ENCODE peak calls at places on chromosomes 3 and 15, in four cellular contexts. One of them, this sample, is unnamed.
A peak's percentile ranks its signal among the peaks of the same experiment; 100 is the strongest.

GRCh38 chr15:57196865-57197264 is 179.4 kb upstream of the CGNL1 start:
- DNase-seq in neural crest cell: no peak
- DNase-seq in colonic mucosa: no peak
- DNase-seq in thoracic aorta: no peak
- DNase-seq in this sample: no peak

GRCh38 chr3:63193647-63194046 is 84.5 kb upstream of the SYNPR start:
- DNase-seq in neural crest cell: no peak
- DNase-seq in thoracic aorta: no peak
- DNase-seq in colonic mucosa: no peak
- DNase-seq in this sample: no peak

GRCh38 chr3:56725175-56725574 is 42.1 kb upstream of the TASOR start:
- DNase-seq in neural crest cell: no peak
- DNase-seq in colonic mucosa: no peak
- DNase-seq in thoracic aorta: no peak
- DNase-seq in this sample: no peak

GRCh38 chr3:9736831-9737230 is 5.3 kb downstream of the BRPF1 start:
- DNase-seq in neural crest cell: no peak
- DNase-seq in thoracic aorta: no peak
- DNase-seq in colonic mucosa: no peak
- DNase-seq in this sample: no peak

GRCh38 chr3:31361391-31362273 is 171.1 kb upstream of the STT3B start:
- DNase-seq in colonic mucosa: no peak
- DNase-seq in neural crest cell: no peak
- DNase-seq in thoracic aorta: no peak
- DNase-seq in this sample: no peak

GRCh38 chr3:144921710-144922109 is 950.1 kb downstream of the DIPK2A start:
- DNase-seq in colonic mucosa: no peak
- DNase-seq in neural crest cell: no peak
- DNase-seq in thoracic aorta: no peak
- DNase-seq in this sample: no peak

GRCh38 chr15:82875411-82876003 is 66.1 kb downstream of the WHAMM start:
- DNase-seq in colonic mucosa: no peak
- DNase-seq in neural crest cell: no peak
- DNase-seq in thoracic aorta: no peak
- DNase-seq in this sample: no peak

GRCh38 chr3:172844428-172844827 is 93.9 kb downstream of the ECT2 start:
- DNase-seq in colonic mucosa: no peak
- DNase-seq in thoracic aorta: no peak
- DNase-seq in neural crest cell: no peak
- DNase-seq in this sample: no peak

GRCh38 chr3:195075941-195076875 is 194.8 kb downstream of the XXYLT1 start:
- DNase-seq in neural crest cell: no peak
- DNase-seq in thoracic aorta: no peak
- DNase-seq in colonic mucosa: no peak
- DNase-seq in this sample: no peak

GRCh38 chr3:87309601-87310000 is 33.2 kb upstream of the POU1F1 start:
- DNase-seq in neural crest cell: no peak
- DNase-seq in thoracic aorta: no peak
- DNase-seq in colonic mucosa: no peak
- DNase-seq in this sample: no peak

GRCh38 chr3:100902572-100902971 is 90.6 kb downstream of the ABI3BP start:
- DNase-seq in thoracic aorta: no peak
- DNase-seq in colonic mucosa: no peak
- DNase-seq in neural crest cell: no peak
- DNase-seq in this sample: no peak

GRCh38 chr3:112740800-112741199 is 99.9 kb upstream of the CCDC80 start:
- DNase-seq in colonic mucosa: no peak
- DNase-seq in thoracic aorta: no peak
- DNase-seq in neural crest cell: no peak
- DNase-seq in this sample: no peak

GRCh38 chr3:35483131-35483530 is 156.2 kb upstream of the ARPP21 start:
- DNase-seq in thoracic aorta: no peak
- DNase-seq in colonic mucosa: no peak
- DNase-seq in neural crest cell: no peak
- DNase-seq in this sample: no peak

GRCh38 chr3:169391672-169392071 is 271.8 kb downstream of the MECOM start:
- DNase-seq in colonic mucosa: no peak
- DNase-seq in thoracic aorta: no peak
- DNase-seq in neural crest cell: no peak
- DNase-seq in this sample: no peak

DNA sequence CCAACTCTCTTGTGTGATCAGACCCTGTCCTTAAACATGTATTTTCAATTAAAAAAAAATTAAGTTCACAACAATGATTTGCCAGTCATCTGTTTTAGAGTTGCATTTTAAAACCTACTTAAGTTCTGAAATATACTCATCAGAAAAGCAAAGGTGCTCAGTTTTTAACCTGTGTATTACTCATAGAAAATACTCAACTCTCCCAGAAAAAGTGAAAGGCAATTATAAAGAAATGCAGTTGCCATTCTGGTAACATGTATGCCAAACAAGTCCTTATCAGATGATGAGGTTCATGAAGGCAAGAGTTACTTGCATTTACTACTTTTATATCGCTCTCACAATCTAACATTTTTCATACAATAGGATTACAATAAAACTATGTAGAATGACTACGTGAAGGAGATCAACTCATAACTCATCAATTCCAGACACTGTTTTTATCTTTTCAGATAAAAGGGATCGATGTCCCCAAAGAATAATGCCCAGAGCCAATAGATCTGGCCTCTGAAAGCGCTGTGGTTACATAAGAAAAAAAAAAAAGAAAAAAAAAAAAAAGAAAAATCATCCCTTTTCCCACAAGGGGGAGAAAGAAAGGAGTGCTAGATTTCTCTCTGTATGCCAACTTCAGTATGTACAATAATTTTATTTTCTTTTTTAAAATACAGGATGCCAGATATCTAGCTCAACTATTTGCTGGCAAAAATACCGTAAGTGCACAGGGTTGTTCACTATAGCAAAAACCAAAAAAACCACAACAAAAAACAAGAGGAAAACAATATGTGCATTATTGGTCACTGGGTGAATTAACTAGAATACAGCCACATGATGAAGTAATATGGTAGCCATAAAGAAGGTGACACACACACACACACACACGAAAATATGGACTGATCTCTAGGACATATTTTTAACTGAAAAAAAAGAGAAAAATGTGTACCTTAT is 137.4 kb downstream of the NR1I2 start:
- DNase-seq in neural crest cell: no peak
- DNase-seq in thoracic aorta: no peak
- DNase-seq in colonic mucosa: no peak
- DNase-seq in this sample: no peak
- TF ChIP-seq CTCF in neural crest cell: peak; percentile 35
- TF ChIP-seq CTCF in thoracic aorta: no peak
- TF ChIP-seq CTCF in colonic mucosa: no peak
- TF ChIP-seq CTCF in this sample: no peak

GRCh38 chr3:11651900-11652299 is 8.2 kb upstream of the VGLL4 start:
- DNase-seq in thoracic aorta: no peak
- DNase-seq in colonic mucosa: no peak
- DNase-seq in neural crest cell: no peak
- DNase-seq in this sample: no peak
- TF ChIP-seq CTCF in thoracic aorta: peak; percentile 58
- TF ChIP-seq CTCF in colonic mucosa: peak; percentile 48
- TF ChIP-seq CTCF in neural crest cell: peak; percentile 78
- TF ChIP-seq CTCF in this sample: no peak

GRCh38 chr3:191813245-191813644 is 352.3 kb downstream of the PYDC2 start:
- DNase-seq in neural crest cell: no peak
- DNase-seq in colonic mucosa: no peak
- DNase-seq in thoracic aorta: no peak
- DNase-seq in this sample: no peak

GRCh38 chr3:191804935-191805334 is 344.0 kb downstream of the PYDC2 start:
- DNase-seq in neural crest cell: no peak
- DNase-seq in thoracic aorta: no peak
- DNase-seq in colonic mucosa: no peak
- DNase-seq in this sample: no peak

GRCh38 chr3:191809326-191809949 is 348.5 kb downstream of the PYDC2 start:
- DNase-seq in thoracic aorta: no peak
- DNase-seq in neural crest cell: no peak
- DNase-seq in colonic mucosa: no peak
- DNase-seq in this sample: no peak
- TF ChIP-seq CTCF in thoracic aorta: no peak
- TF ChIP-seq CTCF in neural crest cell: no peak
- TF ChIP-seq CTCF in colonic mucosa: no peak
- TF ChIP-seq CTCF in this sample: no peak

GRCh38 chr3:72977060-72977459 is 19.6 kb upstream of the PPP4R2 start:
- DNase-seq in thoracic aorta: no peak
- DNase-seq in neural crest cell: no peak
- DNase-seq in colonic mucosa: no peak
- DNase-seq in this sample: no peak
- TF ChIP-seq CTCF in thoracic aorta: no peak
- TF ChIP-seq CTCF in neural crest cell: peak; percentile 32
- TF ChIP-seq CTCF in colonic mucosa: no peak
- TF ChIP-seq CTCF in this sample: no peak

GRCh38 chr3:37907906-37908305 is 46.2 kb downstream of the CTDSPL start:
- DNase-seq in thoracic aorta: no peak
- DNase-seq in neural crest cell: no peak
- DNase-seq in colonic mucosa: no peak
- DNase-seq in this sample: no peak

GRCh38 chr3:37913531-37913930 is 51.9 kb downstream of the CTDSPL start:
- DNase-seq in thoracic aorta: no peak
- DNase-seq in colonic mucosa: no peak
- DNase-seq in neural crest cell: no peak
- DNase-seq in this sample: no peak

GRCh38 chr3:37910666-37911400 is 49.2 kb downstream of the CTDSPL start:
- DNase-seq in thoracic aorta: no peak
- DNase-seq in colonic mucosa: no peak
- DNase-seq in neural crest cell: no peak
- DNase-seq in this sample: no peak

GRCh38 chr3:37909067-37909911 is 47.6 kb downstream of the CTDSPL start:
- DNase-seq in neural crest cell: no peak
- DNase-seq in colonic mucosa: no peak
- DNase-seq in thoracic aorta: no peak
- DNase-seq in this sample: no peak

GRCh38 chr3:37912052-37912733 is 50.5 kb downstream of the CTDSPL start:
- DNase-seq in thoracic aorta: no peak
- DNase-seq in neural crest cell: no peak
- DNase-seq in colonic mucosa: no peak
- DNase-seq in this sample: no peak
- TF ChIP-seq CTCF in thoracic aorta: no peak
- TF ChIP-seq CTCF in neural crest cell: peak; percentile 23
- TF ChIP-seq CTCF in colonic mucosa: no peak
- TF ChIP-seq CTCF in this sample: no peak

GRCh38 chr15:68229386-68230156 is at the start of gene CLN6:
- DNase-seq in thoracic aorta: no peak
- DNase-seq in neural crest cell: peak; percentile 73
- DNase-seq in colonic mucosa: peak; percentile 81
- DNase-seq in this sample: peak; percentile 48

GRCh38 chr15:68228143-68228970 is 1.2 kb downstream of the CLN6 start:
- DNase-seq in neural crest cell: no peak
- DNase-seq in thoracic aorta: no peak
- DNase-seq in colonic mucosa: no peak
- DNase-seq in this sample: no peak

GRCh38 chr15:68227806-68228142 is 1.8 kb downstream of the CLN6 start:
- DNase-seq in colonic mucosa: no peak
- DNase-seq in thoracic aorta: no peak
- DNase-seq in neural crest cell: no peak
- DNase-seq in this sample: no peak

GRCh38 chr15:68230157-68231100 is 901 bp upstream of the CLN6 start:
- DNase-seq in colonic mucosa: no peak
- DNase-seq in thoracic aorta: no peak
- DNase-seq in neural crest cell: no peak
- DNase-seq in this sample: no peak

GRCh38 chr15:68228971-68229385 is 550 bp downstream of the CLN6 start:
- DNase-seq in colonic mucosa: no peak
- DNase-seq in thoracic aorta: no peak
- DNase-seq in neural crest cell: no peak
- DNase-seq in this sample: no peak
- TF ChIP-seq CTCF in colonic mucosa: no peak
- TF ChIP-seq CTCF in thoracic aorta: no peak
- TF ChIP-seq CTCF in neural crest cell: no peak
- TF ChIP-seq CTCF in this sample: no peak

This sample was measured in omental fat pad.